ENCODE peak calls at places on chromosomes 12 and 14, in five cellular contexts. One of them, this sample, is unnamed.

GRCh38 chr12:83157604-83158003 is 470.9 kb downstream of the TMTC2 start:
- DNase-seq in ovary: no peak
- DNase-seq in keratinocyte: no peak
- DNase-seq in esophagus muscularis mucosa: no peak
- DNase-seq in heart left ventricle: no peak
- DNase-seq in this sample: no peak

GRCh38 chr12:53974084-53975018 is at the start of gene HOTAIR:
- DNase-seq in ovary: no peak
- DNase-seq in keratinocyte: no peak
- DNase-seq in esophagus muscularis mucosa: no peak
- DNase-seq in heart left ventricle: no peak
- DNase-seq in this sample: peak; percentile 59

GRCh38 chr12:97637770-97638169 is 175.2 kb downstream of the RMST start:
- DNase-seq in ovary: no peak
- DNase-seq in keratinocyte: no peak
- DNase-seq in esophagus muscularis mucosa: no peak
- DNase-seq in heart left ventricle: no peak
- DNase-seq in this sample: no peak

GRCh38 chr12:24695657-24696329 is 253.1 kb downstream of the BCAT1 start:
- DNase-seq in ovary: no peak
- DNase-seq in keratinocyte: no peak
- DNase-seq in esophagus muscularis mucosa: no peak
- DNase-seq in heart left ventricle: no peak
- DNase-seq in this sample: no peak

GRCh38 chr12:11681211-11681610 is 31.7 kb downstream of the ETV6 start:
- DNase-seq in ovary: no peak
- DNase-seq in keratinocyte: no peak
- DNase-seq in esophagus muscularis mucosa: no peak
- DNase-seq in heart left ventricle: no peak
- DNase-seq in this sample: no peak

GRCh38 chr14:75820761-75821160 is 159.7 kb downstream of the TTLL5 start:
- DNase-seq in ovary: no peak
- DNase-seq in keratinocyte: no peak
- DNase-seq in esophagus muscularis mucosa: no peak
- DNase-seq in heart left ventricle: no peak
- DNase-seq in this sample: no peak

GRCh38 chr14:74634964-74635363 is 22.9 kb upstream of the LTBP2 start:
- DNase-seq in ovary: no peak
- DNase-seq in keratinocyte: no peak
- DNase-seq in esophagus muscularis mucosa: no peak
- DNase-seq in heart left ventricle: no peak
- DNase-seq in this sample: peak; percentile 67

GRCh38 chr14:38127784-38128183 is 79.9 kb upstream of the SSTR1 start:
- DNase-seq in ovary: no peak
- DNase-seq in keratinocyte: no peak
- DNase-seq in esophagus muscularis mucosa: no peak
- DNase-seq in heart left ventricle: no peak
- DNase-seq in this sample: peak; percentile 78

GRCh38 chr12:50862316-50862715 is 19.6 kb downstream of the TMPRSS12 start:
- DNase-seq in ovary: no peak
- DNase-seq in keratinocyte: peak; percentile 5
- DNase-seq in esophagus muscularis mucosa: no peak
- DNase-seq in heart left ventricle: no peak
- DNase-seq in this sample: peak; percentile 51

GRCh38 chr12:122097641-122098364 is 19.2 kb downstream of the MLXIP start:
- DNase-seq in ovary: no peak
- DNase-seq in keratinocyte: no peak
- DNase-seq in esophagus muscularis mucosa: no peak
- DNase-seq in heart left ventricle: peak; percentile 58
- DNase-seq in this sample: no peak

GRCh38 chr12:12748051-12748450 is 30.9 kb downstream of the CDKN1B start:
- DNase-seq in ovary: no peak
- DNase-seq in keratinocyte: no peak
- DNase-seq in esophagus muscularis mucosa: no peak
- DNase-seq in heart left ventricle: no peak
- DNase-seq in this sample: no peak

GRCh38 chr12:56324196-56324595 is 8.4 kb upstream of the CNPY2 start:
- DNase-seq in ovary: no peak
- DNase-seq in keratinocyte: no peak
- DNase-seq in esophagus muscularis mucosa: no peak
- DNase-seq in heart left ventricle: no peak
- DNase-seq in this sample: no peak

GRCh38 chr12:45302621-45303020 is 86.7 kb downstream of the ANO6 start:
- DNase-seq in ovary: no peak
- DNase-seq in keratinocyte: no peak
- DNase-seq in esophagus muscularis mucosa: no peak
- DNase-seq in heart left ventricle: no peak
- DNase-seq in this sample: peak; percentile 29

GRCh38 chr12:38056701-38057689 is 259.6 kb upstream of the ALG10B start:
- DNase-seq in ovary: no peak
- DNase-seq in keratinocyte: no peak
- DNase-seq in esophagus muscularis mucosa: no peak
- DNase-seq in heart left ventricle: no peak
- DNase-seq in this sample: no peak

GRCh38 chr12:82414926-82415325 is 56.6 kb downstream of the METTL25 start:
- DNase-seq in ovary: no peak
- DNase-seq in keratinocyte: no peak
- DNase-seq in esophagus muscularis mucosa: no peak
- DNase-seq in heart left ventricle: no peak
- DNase-seq in this sample: no peak

GRCh38 chr14:36988568-36988967 is 183.8 kb downstream of the SLC25A21 start:
- DNase-seq in ovary: no peak
- DNase-seq in keratinocyte: no peak
- DNase-seq in esophagus muscularis mucosa: no peak
- DNase-seq in heart left ventricle: no peak
- DNase-seq in this sample: no peak

GRCh38 chr12:119117936-119118335 is 60.8 kb upstream of the HSPB8 start:
- DNase-seq in ovary: no peak
- DNase-seq in keratinocyte: no peak
- DNase-seq in esophagus muscularis mucosa: no peak
- DNase-seq in heart left ventricle: no peak
- DNase-seq in this sample: no peak

GRCh38 chr12:52006726-52007157 is at the start of gene TAMALIN:
- DNase-seq in ovary: peak; percentile 88
- DNase-seq in keratinocyte: no peak
- DNase-seq in esophagus muscularis mucosa: no peak
- DNase-seq in heart left ventricle: peak; percentile 77
- DNase-seq in this sample: peak; percentile 40

GRCh38 chr14:104035300-104035699 is 50.2 kb upstream of the ASPG start:
- DNase-seq in ovary: no peak
- DNase-seq in keratinocyte: no peak
- DNase-seq in esophagus muscularis mucosa: no peak
- DNase-seq in heart left ventricle: no peak
- DNase-seq in this sample: no peak

GRCh38 chr12:104215638-104216297 is at the start of gene TXNRD1:
- DNase-seq in ovary: peak; percentile 85
- DNase-seq in keratinocyte: no peak
- DNase-seq in esophagus muscularis mucosa: peak; percentile 94
- DNase-seq in heart left ventricle: peak; percentile 89
- DNase-seq in this sample: peak; percentile 56

GRCh38 chr12:46518729-46519128 is 146.2 kb upstream of the SLC38A2 start:
- DNase-seq in ovary: no peak
- DNase-seq in keratinocyte: no peak
- DNase-seq in esophagus muscularis mucosa: no peak
- DNase-seq in heart left ventricle: no peak
- DNase-seq in this sample: peak; percentile 24

GRCh38 chr12:85253823-85254222 is 26.2 kb upstream of the ALX1 start:
- DNase-seq in ovary: no peak
- DNase-seq in keratinocyte: no peak
- DNase-seq in esophagus muscularis mucosa: no peak
- DNase-seq in heart left ventricle: no peak
- DNase-seq in this sample: no peak

GRCh38 chr14:101928415-101928841 is 35.9 kb upstream of the DYNC1H1 start:
- DNase-seq in ovary: peak; percentile 61
- DNase-seq in keratinocyte: no peak
- DNase-seq in esophagus muscularis mucosa: no peak
- DNase-seq in heart left ventricle: no peak
- DNase-seq in this sample: no peak

GRCh38 chr12:107632246-107632645 is 53.4 kb upstream of the PWP1 start:
- DNase-seq in ovary: no peak
- DNase-seq in keratinocyte: no peak
- DNase-seq in esophagus muscularis mucosa: no peak
- DNase-seq in heart left ventricle: no peak
- DNase-seq in this sample: no peak

DNA sequence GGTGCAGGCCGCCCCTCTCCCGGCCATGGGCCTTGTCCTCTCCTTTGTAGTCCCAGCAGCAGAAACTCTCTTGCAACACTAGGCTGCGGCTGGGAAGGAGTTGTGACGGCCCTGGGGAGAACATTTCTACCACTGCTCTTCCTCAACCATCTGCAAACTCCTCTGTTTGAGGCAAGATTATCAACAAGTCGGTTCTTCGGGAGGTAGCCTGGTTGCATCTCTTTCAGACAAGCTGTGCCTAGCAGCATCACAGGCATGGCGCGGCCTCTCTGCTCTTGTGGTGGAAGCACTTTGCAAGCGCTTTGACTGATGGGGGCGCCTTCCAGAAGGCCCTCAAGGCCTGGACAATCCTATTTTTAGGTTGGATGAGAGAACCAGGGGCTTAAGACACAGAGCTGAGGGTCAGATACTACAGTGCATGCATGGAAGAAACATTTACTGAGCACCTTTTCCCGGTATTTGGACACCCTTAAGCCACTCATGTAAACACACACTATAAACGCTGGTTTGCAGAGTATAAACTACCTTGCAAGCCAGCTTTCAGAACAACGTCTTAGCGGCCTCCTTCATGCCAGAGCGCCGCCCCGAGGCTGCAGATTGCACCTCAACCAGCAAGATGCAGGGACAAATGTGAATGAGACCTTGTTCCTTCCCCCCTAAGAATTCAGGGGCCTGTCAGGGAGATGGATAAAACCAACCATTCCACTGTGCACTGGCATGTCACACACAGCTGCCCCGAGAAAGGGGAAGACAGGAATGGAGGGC is 1.3 kb upstream of the PRIMA1 start:
- DNase-seq in ovary: no peak
- DNase-seq in keratinocyte: no peak
- DNase-seq in esophagus muscularis mucosa: no peak
- DNase-seq in heart left ventricle: no peak
- DNase-seq in this sample: no peak
- H3K4me3 ChIP-seq in ovary: peak overlapping the region; percentile 63
- H3K4me3 ChIP-seq in keratinocyte: no peak overlapping the region
- H3K4me3 ChIP-seq in esophagus muscularis mucosa: peak overlapping the region; percentile 76
- H3K4me3 ChIP-seq in heart left ventricle: peak overlapping the region; percentile 62
- H3K4me3 ChIP-seq in this sample: no peak overlapping the region

DNA sequence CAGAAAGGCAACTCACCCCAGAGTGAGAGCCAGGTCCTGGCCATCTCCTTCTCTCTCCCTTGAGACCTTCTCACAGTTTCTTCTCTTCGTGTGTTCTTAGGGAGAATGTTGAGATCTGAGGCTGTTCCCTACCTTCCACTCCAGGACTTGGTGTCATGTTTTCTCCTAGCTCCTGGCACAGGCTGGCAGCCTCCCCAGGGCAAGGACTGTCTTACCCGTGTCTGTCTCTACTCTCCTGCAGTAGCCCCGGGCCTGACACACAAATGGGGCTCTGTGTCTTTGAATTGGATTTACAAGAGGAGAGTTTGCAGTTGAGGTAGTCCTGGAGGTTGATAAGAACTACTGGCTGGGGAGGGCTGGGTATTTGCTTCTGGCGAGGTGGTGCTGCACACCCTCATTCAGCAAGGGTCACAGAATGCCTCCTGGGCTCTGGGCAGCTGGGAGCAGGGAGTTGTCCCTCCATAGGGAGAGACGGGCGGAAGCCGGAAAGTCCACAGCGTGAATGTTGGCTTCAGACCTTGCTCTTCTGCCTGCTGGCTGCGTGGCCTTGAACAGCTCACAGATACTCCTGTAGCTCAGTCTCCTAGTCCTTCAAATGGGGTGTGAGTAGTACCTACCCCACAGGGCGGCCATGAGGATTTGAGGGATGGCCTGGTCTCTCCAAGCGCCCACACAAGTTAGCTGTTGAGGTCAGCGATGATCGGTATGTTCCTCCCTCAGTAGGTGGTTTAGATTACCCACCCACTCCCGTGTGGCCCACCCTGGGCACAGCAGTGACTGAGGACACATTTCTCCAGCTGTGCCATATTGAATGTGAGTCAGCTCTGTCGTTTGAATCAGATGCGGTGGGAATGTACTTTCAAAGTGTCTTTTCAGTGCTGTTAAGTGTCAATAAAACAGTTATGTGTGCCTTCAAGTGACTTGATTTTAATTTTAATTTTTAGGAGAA is 10.2 kb downstream of the EP400 start:
- DNase-seq in ovary: peak; percentile 51
- DNase-seq in keratinocyte: no peak
- DNase-seq in esophagus muscularis mucosa: no peak
- DNase-seq in heart left ventricle: no peak
- DNase-seq in this sample: no peak
- TF ChIP-seq CTCF in ovary: no peak
- TF ChIP-seq CTCF in keratinocyte: no peak
- TF ChIP-seq CTCF in esophagus muscularis mucosa: no peak
- TF ChIP-seq CTCF in heart left ventricle: no peak
- TF ChIP-seq CTCF in this sample: no peak

GRCh38 chr14:99802301-99803105 is 9.3 kb downstream of the EML1 start:
- DNase-seq in ovary: no peak
- DNase-seq in keratinocyte: no peak
- DNase-seq in esophagus muscularis mucosa: no peak
- DNase-seq in heart left ventricle: no peak
- DNase-seq in this sample: no peak

GRCh38 chr14:99797231-99797630 is 4.0 kb downstream of the EML1 start:
- DNase-seq in ovary: no peak
- DNase-seq in keratinocyte: no peak
- DNase-seq in esophagus muscularis mucosa: no peak
- DNase-seq in heart left ventricle: no peak
- DNase-seq in this sample: no peak

GRCh38 chr14:99803106-99803437 is 9.9 kb downstream of the EML1 start:
- DNase-seq in ovary: no peak
- DNase-seq in keratinocyte: no peak
- DNase-seq in esophagus muscularis mucosa: no peak
- DNase-seq in heart left ventricle: no peak
- DNase-seq in this sample: no peak

GRCh38 chr14:99803803-99804202 is 10.6 kb downstream of the EML1 start:
- DNase-seq in ovary: no peak
- DNase-seq in keratinocyte: no peak
- DNase-seq in esophagus muscularis mucosa: no peak
- DNase-seq in heart left ventricle: no peak
- DNase-seq in this sample: no peak

GRCh38 chr14:99800781-99801180 is 7.6 kb downstream of the EML1 start:
- DNase-seq in ovary: no peak
- DNase-seq in keratinocyte: no peak
- DNase-seq in esophagus muscularis mucosa: no peak
- DNase-seq in heart left ventricle: no peak
- DNase-seq in this sample: no peak
- H3K4me3 ChIP-seq in ovary: no peak overlapping the region
- H3K4me3 ChIP-seq in keratinocyte: no peak overlapping the region
- H3K4me3 ChIP-seq in esophagus muscularis mucosa: no peak overlapping the region
- H3K4me3 ChIP-seq in heart left ventricle: no peak overlapping the region
- H3K4me3 ChIP-seq in this sample: no peak overlapping the region

DNA sequence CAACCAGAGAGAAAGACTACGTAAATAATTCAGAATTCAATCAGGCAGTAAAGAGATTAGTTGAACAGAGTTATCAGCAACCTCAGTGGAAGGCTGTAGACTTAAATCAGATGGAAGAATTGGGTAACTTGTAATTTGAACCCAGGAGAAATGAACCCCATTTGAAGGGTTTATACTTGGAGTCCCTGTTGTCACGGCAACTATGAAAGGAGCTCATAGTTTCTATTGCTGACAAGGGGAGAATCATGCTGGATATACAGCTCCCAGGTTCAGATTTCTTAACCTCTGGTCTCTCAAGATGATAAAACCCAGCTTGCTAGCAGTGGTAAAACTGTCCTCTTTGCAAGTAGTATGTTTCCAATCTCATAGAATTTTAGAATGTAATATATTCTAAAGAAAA is 54.4 kb upstream of the BMP4 start:
- DNase-seq in ovary: no peak
- DNase-seq in keratinocyte: no peak
- DNase-seq in esophagus muscularis mucosa: no peak
- DNase-seq in heart left ventricle: no peak
- DNase-seq in this sample: no peak
- TF ChIP-seq CTCF in ovary: no peak
- TF ChIP-seq CTCF in keratinocyte: no peak
- TF ChIP-seq CTCF in esophagus muscularis mucosa: no peak
- TF ChIP-seq CTCF in heart left ventricle: no peak
- TF ChIP-seq CTCF in this sample: no peak